ENCODE peak calls at places on chromosomes 7 and 10, in five cellular contexts. D is dorsolateral prefrontal cortex, Z is HFF-Myc, P is IMR-90, Y is astrocyte of the spinal cord. A is an unnamed sample.

GRCh38 chr7:103094102-103094501 is 19.2 kb downstream of the ARMC10 start:
- DNase-seq in Y (no peak), D (no peak), P (no peak), Z (no peak), A (no peak)

GRCh38 chr10:21169271-21169670 is 272.2 kb upstream of the NEBL start:
- DNase-seq in D (no peak), Y (no peak), Z (no peak), P (no peak), A (no peak)

GRCh38 chr7:93145324-93145723 is 2.9 kb downstream of the SAMD9L start:
- DNase-seq in Z (no peak), P (no peak), D (no peak), Y (no peak), A (no peak)

GRCh38 chr7:10973942-10974716 is 457 bp downstream of the PHF14 start:
- DNase-seq in Z (peak), Y (peak), P (peak), D (peak), A (peak)

GRCh38 chr7:138919912-138920311 is 61.3 kb downstream of the KIAA1549 start:
- DNase-seq in D (no peak), P (no peak), Z (no peak), Y (no peak), A (no peak)

GRCh38 chr7:151018421-151019129 is 5.7 kb downstream of the ATG9B start:
- DNase-seq in P (no peak), Z (no peak), Y (peak), D (peak), A (peak)

GRCh38 chr7:66627151-66627681 is 1.5 kb upstream of the KCTD7 start:
- DNase-seq in D (no peak), P (peak), Y (no peak), Z (no peak), A (no peak)

GRCh38 chr10:100340948-100341847 is 5.8 kb upstream of the SCD start:
- DNase-seq in D (no peak), Z (no peak), Y (peak), P (no peak), A (no peak)

GRCh38 chr10:98242823-98243222 is 25.2 kb downstream of the LOXL4 start:
- DNase-seq in D (no peak), Y (peak), Z (no peak), P (peak), A (peak)

GRCh38 chr10:27446091-27446918 is 57.8 kb upstream of the RAB18 start:
- DNase-seq in P (peak), Z (peak), D (no peak), Y (peak), A (peak)

GRCh38 chr7:94657771-94658693 is 2.1 kb upstream of the SGCE start:
- DNase-seq in P (peak), Z (peak), Y (peak), D (peak), A (peak)

GRCh38 chr10:89367529-89367928 is 10.3 kb upstream of the IFIT1B start:
- DNase-seq in Z (no peak), Y (peak), D (no peak), P (no peak), A (no peak)

GRCh38 chr7:149885191-149886017 is 11.6 kb downstream of the ATP6V0E2 start:
- DNase-seq in D (no peak), Z (no peak), Y (peak), P (no peak), A (no peak)

GRCh38 chr10:84331091-84331490 is 2.7 kb downstream of the CCSER2 start:
- DNase-seq in D (no peak), P (no peak), Y (no peak), Z (no peak), A (no peak)

GRCh38 chr7:156015237-156016020 is 203.2 kb upstream of the SHH start:
- DNase-seq in Y (no peak), P (no peak), D (no peak), Z (no peak), A (no peak)

GRCh38 chr7:156014808-156015207 is 202.5 kb upstream of the SHH start:
- DNase-seq in Z (no peak), P (no peak), Y (no peak), D (no peak), A (no peak)

GRCh38 chr7:156009569-156009968 is 197.3 kb upstream of the SHH start:
- DNase-seq in D (no peak), Z (no peak), Y (no peak), P (no peak), A (no peak)

GRCh38 chr7:156014201-156014600 is 201.9 kb upstream of the SHH start:
- DNase-seq in Y (no peak), Z (no peak), D (no peak), P (no peak), A (no peak)

GRCh38 chr7:156012412-156012811 is 200.1 kb upstream of the SHH start:
- DNase-seq in P (no peak), Z (no peak), D (no peak), Y (no peak), A (no peak)
- H3K4me3 ChIP-seq in P (no peak), Z (no peak), D (no peak), Y (no peak), A (no peak)

GRCh38 chr7:159062596-159062995 is 82.1 kb downstream of the VIPR2 start:
- DNase-seq in D (no peak), P (no peak), Z (no peak), Y (no peak), A (no peak)

GRCh38 chr7:159061209-159061608 is 83.5 kb downstream of the VIPR2 start:
- DNase-seq in P (no peak), Y (no peak), D (no peak), Z (no peak), A (no peak)

GRCh38 chr7:159060440-159060839 is 84.2 kb downstream of the VIPR2 start:
- DNase-seq in P (no peak), D (no peak), Z (no peak), Y (no peak), A (no peak)

GRCh38 chr7:159063046-159063840 is 81.4 kb downstream of the VIPR2 start:
- DNase-seq in D (no peak), Z (no peak), Y (no peak), P (no peak), A (no peak)

DNA sequence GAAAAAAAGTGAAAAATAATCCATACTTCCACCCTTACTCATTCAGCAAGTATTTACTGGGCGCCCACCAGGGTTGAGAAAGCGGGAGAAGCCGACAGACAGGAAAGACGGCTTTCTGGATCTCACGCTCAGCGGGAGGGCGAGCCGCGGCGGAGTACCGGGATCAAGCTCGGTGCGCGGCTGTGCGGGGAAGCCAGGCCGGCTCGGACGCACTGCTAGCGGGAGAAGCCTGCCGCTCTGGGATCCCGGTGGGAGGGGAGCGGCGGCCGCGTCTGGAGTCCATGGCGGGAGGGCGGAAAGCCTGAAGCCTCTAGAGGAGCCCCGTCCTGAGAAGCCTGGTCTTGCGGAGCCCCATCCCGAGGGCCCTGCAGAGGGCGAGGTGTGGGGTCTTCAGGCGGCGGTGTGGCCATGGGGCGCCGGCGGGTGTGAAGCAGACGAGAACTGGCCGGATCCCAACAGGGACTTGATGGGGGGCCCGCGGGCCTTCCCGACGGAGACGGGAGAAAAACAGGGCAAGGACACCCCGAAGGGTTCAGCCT is 82.9 kb downstream of the VIPR2 start:
- DNase-seq in D (no peak), P (no peak), Z (no peak), Y (no peak), A (no peak)
- H3K4me3 ChIP-seq in D (no peak), P (no peak), Z (no peak), Y (no peak), A (no peak)

GRCh38 chr10:72819053-72819452 is 74.5 kb upstream of the OIT3 start:
- DNase-seq in D (no peak), P (no peak), Z (no peak), Y (no peak), A (no peak)

GRCh38 chr10:72814134-72814790 is 79.3 kb upstream of the OIT3 start:
- DNase-seq in Z (no peak), D (peak), Y (peak), P (no peak), A (no peak)

GRCh38 chr10:72816565-72816964 is 77.0 kb upstream of the OIT3 start:
- DNase-seq in Y (no peak), D (no peak), P (no peak), Z (no peak), A (no peak)

GRCh38 chr10:72821606-72822005 is 71.9 kb upstream of the OIT3 start:
- DNase-seq in P (peak), Y (peak), D (no peak), Z (no peak), A (no peak)

GRCh38 chr10:72818076-72818475 is 75.5 kb upstream of the OIT3 start:
- DNase-seq in Y (no peak), Z (no peak), P (no peak), D (no peak), A (no peak)
- H3K4me3 ChIP-seq in Y (no peak), Z (no peak), P (no peak), D (no peak), A (no peak)

DNA sequence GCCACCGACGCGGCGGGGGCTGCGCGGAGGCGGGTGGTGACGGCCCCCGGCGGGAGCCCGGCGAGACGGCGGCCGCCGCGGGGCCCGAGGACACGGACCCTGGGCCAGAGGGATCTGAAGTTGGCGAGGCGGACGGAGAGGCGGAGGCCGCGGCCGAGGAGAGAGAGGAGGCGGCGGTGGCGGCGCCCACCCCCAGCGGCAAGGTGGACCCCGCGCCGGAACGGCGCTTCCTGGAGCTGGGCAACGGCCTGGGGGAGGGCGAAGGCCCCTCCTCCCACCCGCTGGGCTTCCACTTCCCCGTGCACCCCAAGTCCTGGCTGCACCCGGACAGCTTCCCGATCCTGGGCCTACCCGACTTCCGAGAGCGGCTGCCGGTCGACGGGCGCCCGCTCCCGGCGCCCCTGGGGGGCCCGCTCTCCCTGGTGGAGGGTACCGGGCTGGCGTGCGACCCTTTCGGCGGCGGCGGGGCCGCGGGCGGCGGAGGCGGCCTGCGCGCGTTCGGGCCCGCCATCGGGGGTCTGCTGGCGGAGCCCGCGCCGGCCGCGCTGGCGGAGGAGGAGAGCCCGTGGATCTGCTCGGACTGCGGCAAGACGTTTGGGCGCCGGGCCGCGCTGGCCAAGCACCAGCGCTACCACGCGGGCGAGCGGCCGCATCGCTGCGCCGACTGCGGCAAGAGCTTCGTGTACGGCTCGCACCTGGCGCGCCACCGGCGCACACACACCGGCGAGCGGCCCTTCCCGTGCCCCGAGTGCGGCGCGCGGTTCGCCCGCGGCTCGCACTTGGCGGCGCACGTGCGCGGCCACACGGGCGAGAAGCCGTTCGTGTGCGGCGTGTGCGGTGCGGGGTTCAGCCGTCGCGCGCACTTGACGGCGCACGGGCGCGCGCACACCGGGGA is 16.2 kb downstream of the ZNF316 start:
- DNase-seq in Y (no peak), P (no peak), Z (no peak), D (no peak), A (no peak)
- H3K4me3 ChIP-seq in Y (no peak), P (no peak), Z (no peak), D (no peak), A (no peak)

DNA sequence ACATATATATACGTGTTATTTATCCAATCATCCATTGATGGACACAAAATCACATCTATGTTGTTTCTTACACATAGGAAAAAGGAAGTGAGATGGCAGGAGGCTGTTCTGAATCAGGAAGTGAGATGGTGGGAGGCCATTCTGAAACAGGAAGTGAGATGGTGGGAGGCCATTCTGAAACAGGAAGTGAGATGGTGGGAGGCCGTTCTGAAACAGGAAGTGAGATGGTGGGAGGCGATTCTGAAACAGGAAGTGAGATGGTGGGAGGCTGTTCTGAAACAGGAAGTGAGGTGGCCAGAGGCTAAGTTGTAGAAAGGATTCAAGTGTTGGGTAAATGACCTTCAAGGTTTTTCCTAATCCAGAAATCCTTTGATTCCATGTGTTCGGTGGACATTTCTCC is 921.5 kb downstream of the TYW1 start:
- DNase-seq in D (no peak), Y (no peak), Z (no peak), P (no peak), A (no peak)
- H3K4me3 ChIP-seq in D (no peak), Y (no peak), Z (no peak), P (no peak), A (no peak)

GRCh38 chr10:25029519-25029918 is 13.1 kb downstream of the THNSL1 start:
- DNase-seq in P (no peak), D (no peak), Z (no peak), Y (no peak), A (no peak)

GRCh38 chr10:25024528-25024927 is 8.1 kb downstream of the THNSL1 start:
- DNase-seq in Y (no peak), P (no peak), Z (no peak), D (no peak), A (no peak)

GRCh38 chr10:25028711-25029110 is 12.3 kb downstream of the THNSL1 start:
- DNase-seq in D (no peak), Y (no peak), Z (no peak), P (peak), A (no peak)

GRCh38 chr10:25023278-25023677 is 6.9 kb downstream of the THNSL1 start:
- DNase-seq in P (no peak), Z (no peak), D (no peak), Y (peak), A (no peak)

GRCh38 chr10:25026463-25026862 is 10.1 kb downstream of the THNSL1 start:
- DNase-seq in P (peak), Y (peak), Z (no peak), D (no peak), A (peak)
- H3K4me3 ChIP-seq in P (no peak), Y (no peak), Z (no peak), D (no peak), A (no peak)

DNA sequence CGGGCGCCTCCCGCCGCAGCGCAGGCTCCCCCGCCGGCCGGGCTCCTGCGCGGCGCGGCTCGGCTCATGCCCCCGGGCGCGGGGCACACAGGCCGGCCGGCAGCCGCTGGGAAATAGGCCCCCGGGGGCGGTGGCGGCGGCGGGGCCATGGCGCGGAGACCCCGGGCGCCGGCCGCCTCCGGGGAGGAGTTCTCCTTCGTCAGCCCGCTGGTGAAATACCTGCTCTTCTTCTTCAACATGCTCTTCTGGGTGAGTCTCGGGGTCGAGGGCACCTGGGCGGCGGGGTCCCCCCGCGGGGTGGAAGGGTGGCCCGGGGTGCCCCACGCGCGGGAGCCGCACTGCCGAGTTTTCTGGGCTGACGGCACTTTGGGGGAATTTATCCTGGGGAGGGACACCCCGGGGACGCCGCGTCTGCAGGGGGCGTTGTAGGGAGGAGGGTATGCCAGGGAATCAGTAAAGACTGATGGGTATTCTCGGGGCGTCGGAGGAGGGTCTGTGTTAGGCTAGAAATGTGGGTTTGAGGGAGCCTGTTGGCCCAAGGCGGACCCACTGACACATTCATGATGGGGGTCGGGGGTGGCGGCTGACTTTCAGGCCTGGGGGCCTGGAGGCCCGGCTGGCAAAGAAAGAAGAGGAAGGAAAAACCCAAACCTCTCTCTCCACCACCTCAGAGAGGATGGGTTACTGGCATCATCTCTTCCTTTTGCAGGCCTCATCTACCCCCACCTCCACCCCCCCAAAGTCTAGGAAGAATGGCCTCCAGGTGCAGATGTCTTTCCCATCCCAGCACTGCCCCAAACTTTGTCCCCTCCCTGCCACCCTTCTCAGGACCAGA is 544 bp downstream of the TSPAN33 start:
- DNase-seq in Z (no peak), D (peak), Y (no peak), P (no peak), A (no peak)
- H3K4me3 ChIP-seq in Z (peak), D (peak), Y (peak), P (peak), A (peak)

A was measured in epithelial cell of esophagus.